ENCODE peak calls at places on chromosome 11, in six cellular contexts. S is A549, H is WTC11, B is K562, A is H1, Y is HepG2. G is an unnamed sample.

GRCh38 chr11:64723117-64723906 is at the start of gene NRXN2:
- DNase-seq in A (peak), Y (peak), S (peak), B (peak), H (peak), G (peak)

GRCh38 chr11:85961930-85962363 is 106.8 kb downstream of the CCDC83 start:
- DNase-seq in Y (no peak), S (no peak), A (no peak), B (no peak), H (no peak), G (peak)

GRCh38 chr11:2512431-2513407 is 67.9 kb downstream of the KCNQ1 start:
- DNase-seq in H (peak), Y (no peak), B (no peak), S (no peak), A (peak), G (no peak)

GRCh38 chr11:32215157-32215556 is 124.3 kb downstream of the RCN1 start:
- DNase-seq in S (no peak), A (no peak), H (no peak), Y (no peak), B (no peak), G (no peak)

GRCh38 chr11:526192-526591 is 9.2 kb downstream of the HRAS start:
- DNase-seq in S (no peak), Y (no peak), B (no peak), H (no peak), A (no peak), G (no peak)

GRCh38 chr11:62409831-62410230 is 9.0 kb upstream of the SCGB1A1 start:
- DNase-seq in H (no peak), Y (no peak), A (no peak), B (no peak), S (no peak), G (no peak)

GRCh38 chr11:35404397-35404775 is 15.0 kb downstream of the SLC1A2 start:
- DNase-seq in H (peak), S (peak), B (peak), A (peak), Y (peak), G (peak)

GRCh38 chr11:123304828-123305530 is 109.9 kb upstream of the CLMP start:
- DNase-seq in H (no peak), Y (no peak), A (no peak), B (no peak), S (no peak), G (no peak)

GRCh38 chr11:68796779-68797178 is 44.9 kb downstream of the CPT1A start:
- DNase-seq in Y (no peak), B (no peak), A (no peak), H (no peak), S (no peak), G (no peak)

GRCh38 chr11:76251576-76251975 is 45.3 kb upstream of the WNT11 start:
- DNase-seq in H (no peak), S (no peak), Y (no peak), A (no peak), B (no peak), G (no peak)

GRCh38 chr11:94786264-94787126 is 18.3 kb downstream of the AMOTL1 start:
- DNase-seq in A (no peak), B (peak), H (peak), S (peak), Y (peak), G (peak)

GRCh38 chr11:1450958-1451710 is 35.4 kb downstream of the MOB2 start:
- DNase-seq in Y (no peak), A (no peak), H (no peak), S (no peak), B (peak), G (no peak)

GRCh38 chr11:47788181-47788580 is 21.0 kb upstream of the FNBP4 start:
- DNase-seq in H (no peak), Y (no peak), S (no peak), B (no peak), A (no peak), G (peak)

GRCh38 chr11:33778682-33779081 is 4.4 kb upstream of the FBXO3 start:
- DNase-seq in S (no peak), H (no peak), B (no peak), A (no peak), Y (no peak), G (no peak)

GRCh38 chr11:127993788-127994187 is 593.6 kb downstream of the ETS1 start:
- DNase-seq in A (peak), B (no peak), S (peak), Y (no peak), H (peak), G (no peak)

GRCh38 chr11:127998421-127998820 is 588.9 kb downstream of the ETS1 start:
- DNase-seq in Y (no peak), H (no peak), S (no peak), A (no peak), B (no peak), G (no peak)

GRCh38 chr11:127996825-127997224 is 590.5 kb downstream of the ETS1 start:
- DNase-seq in H (no peak), A (no peak), S (no peak), Y (no peak), B (no peak), G (no peak)

DNA sequence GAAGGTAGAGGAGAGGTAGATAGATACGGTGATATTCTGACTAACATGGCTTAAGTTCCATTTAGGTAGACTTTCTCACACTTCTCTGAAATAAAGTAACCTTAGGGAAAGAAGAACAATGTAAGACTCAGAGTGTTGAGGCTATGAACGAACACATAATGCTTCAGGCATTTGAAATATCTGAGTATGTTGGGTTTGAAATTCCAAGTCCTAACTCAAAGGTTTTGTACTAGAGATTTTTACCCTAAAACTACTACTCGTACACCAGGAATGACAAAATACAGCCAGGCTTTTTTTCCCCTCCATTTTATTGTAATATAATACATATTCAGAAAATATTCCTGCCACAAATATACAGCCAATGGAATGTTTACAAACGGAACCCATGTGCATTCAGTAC is 592.6 kb downstream of the ETS1 start:
- DNase-seq in Y (no peak), A (no peak), S (no peak), H (no peak), B (no peak), G (no peak)
- TF ChIP-seq JUN in Y (no peak), A (no peak), S (no peak), H (no peak), B (no peak), G (no peak)

GRCh38 chr11:115980336-115980735 is 476.1 kb upstream of the CADM1 start:
- DNase-seq in Y (no peak), A (no peak), H (no peak), S (no peak), B (no peak), G (no peak)
- TF ChIP-seq JUN in Y (no peak), A (no peak), H (no peak), S (no peak), B (no peak), G (no peak)

GRCh38 chr11:66284526-66285078 is 4.3 kb downstream of the YIF1A start:
- DNase-seq in S (no peak), B (no peak), H (no peak), A (no peak), Y (no peak), G (no peak)
- TF ChIP-seq JUN in S (no peak), B (no peak), H (no peak), A (no peak), Y (no peak), G (no peak)

DNA sequence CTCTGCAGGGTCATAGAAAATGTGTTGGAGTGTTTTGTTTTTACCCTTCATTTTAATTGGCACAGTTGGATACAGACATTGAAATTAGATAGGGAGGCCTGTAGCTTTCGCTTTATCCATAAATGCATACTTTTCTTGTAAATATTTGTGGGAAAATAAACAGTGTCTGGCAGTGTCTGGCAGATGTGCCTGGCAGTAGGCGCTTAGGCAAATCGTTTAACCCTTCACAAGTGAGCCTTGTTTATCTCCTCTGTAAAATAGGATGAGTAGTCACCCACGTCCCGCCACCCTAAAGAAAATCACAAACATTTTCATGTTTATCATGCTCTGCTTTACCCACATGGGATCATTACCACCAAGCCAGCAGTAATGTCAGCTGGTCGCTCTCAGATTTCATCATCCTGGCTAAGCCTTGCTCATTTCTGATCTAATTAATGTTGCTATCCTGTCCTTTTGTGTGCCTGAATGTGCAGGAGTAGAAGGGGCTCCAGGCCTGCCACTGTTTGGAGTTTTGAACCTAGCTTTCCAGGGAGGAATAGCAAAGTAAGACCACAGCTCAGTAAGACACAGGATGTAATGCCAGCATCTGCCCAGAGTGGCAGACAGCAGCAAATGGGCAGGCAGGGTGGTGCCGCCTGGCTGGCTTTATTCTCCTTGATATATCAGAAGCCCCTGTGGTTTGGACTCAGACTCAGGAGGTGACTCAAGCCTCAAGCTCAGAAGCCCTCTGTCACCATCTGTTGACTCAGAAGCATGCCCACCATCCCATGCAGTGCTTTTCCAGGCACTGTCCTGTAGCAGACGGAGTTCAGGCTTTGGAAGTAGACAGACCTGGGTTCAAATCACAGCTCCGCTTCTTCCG is 73.0 kb upstream of the TTC12 start:
- DNase-seq in S (no peak), B (no peak), A (no peak), H (no peak), Y (no peak), G (no peak)
- TF ChIP-seq JUN in S (no peak), B (no peak), A (no peak), H (no peak), Y (no peak), G (no peak)

DNA sequence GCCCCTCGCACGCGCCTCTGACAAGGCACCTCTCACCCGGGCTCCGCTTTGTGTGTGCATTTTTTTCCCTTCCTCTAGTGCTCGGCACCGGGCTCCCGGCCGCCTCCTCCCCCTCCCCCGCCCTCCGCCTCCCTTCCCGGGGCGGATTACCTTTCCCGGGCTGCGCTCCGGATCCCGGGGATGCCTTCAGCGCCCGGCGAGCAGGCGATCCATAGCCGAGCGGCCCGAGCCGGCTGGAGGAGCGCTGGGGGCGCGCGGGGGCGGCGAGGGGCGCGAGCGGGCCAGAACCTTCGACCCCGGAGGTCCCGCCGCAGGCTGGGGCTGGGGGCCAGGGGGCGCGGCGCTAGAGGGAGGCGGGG is 282 bp downstream of the MPPED2 start:
- DNase-seq in Y (no peak), S (no peak), B (no peak), A (no peak), H (no peak), G (no peak)
- TF ChIP-seq JUN in Y (no peak), S (no peak), B (no peak), A (no peak), H (no peak), G (no peak)

DNA sequence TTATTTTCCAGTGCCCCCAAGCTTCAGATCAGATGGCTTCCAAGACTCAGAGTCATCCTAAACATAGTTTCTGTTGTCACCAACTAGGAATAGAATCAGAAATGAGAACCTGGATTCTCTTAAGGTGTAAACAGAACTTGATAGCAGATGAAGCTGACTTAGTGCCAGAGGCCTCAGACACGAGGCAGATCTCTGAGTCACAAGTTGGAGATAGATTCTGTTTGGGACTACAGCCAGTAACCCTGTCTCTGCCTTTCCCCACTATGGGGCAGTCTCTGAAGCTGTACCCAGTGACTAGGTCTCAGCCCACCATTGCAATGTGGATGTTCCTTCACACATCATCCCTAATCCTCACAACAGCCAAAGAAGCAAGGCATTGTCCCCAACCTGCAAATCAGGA is 25.4 kb downstream of the NEU3 start:
- DNase-seq in A (no peak), Y (no peak), S (peak), H (no peak), B (no peak), G (peak)
- TF ChIP-seq JUN in A (no peak), Y (no peak), S (no peak), H (no peak), B (no peak), G (no peak)

DNA sequence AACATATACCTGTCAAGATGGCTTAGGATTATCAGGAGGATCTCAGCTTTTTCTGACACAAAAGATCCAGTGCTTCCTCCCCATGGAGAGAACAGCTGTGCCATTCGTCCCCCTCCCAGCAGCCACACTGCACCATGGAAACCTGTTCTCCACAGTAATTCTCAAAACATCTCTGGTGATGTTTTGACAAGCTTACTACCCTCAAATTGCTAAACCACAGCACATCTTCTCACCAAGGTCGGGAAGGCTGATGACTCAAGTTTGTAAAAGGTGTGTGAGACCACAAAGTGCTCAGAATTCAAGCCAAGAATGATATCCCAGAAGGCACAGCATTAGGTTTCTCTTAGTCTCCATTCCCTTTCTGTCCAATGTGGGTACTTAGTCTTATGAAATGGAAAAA is 3.9 kb upstream of the RAB38 start:
- DNase-seq in Y (no peak), A (no peak), B (no peak), H (no peak), S (no peak), G (no peak)
- TF ChIP-seq JUN in Y (no peak), A (no peak), B (no peak), H (no peak), S (no peak), G (no peak)

GRCh38 chr11:43765194-43765593 is 84.7 kb downstream of the HSD17B12 start:
- DNase-seq in Y (no peak), A (no peak), H (no peak), B (no peak), S (no peak), G (no peak)

GRCh38 chr11:43774786-43775185 is 94.2 kb downstream of the HSD17B12 start:
- DNase-seq in B (no peak), A (no peak), S (no peak), Y (no peak), H (no peak), G (no peak)

GRCh38 chr11:43772733-43773132 is 92.2 kb downstream of the HSD17B12 start:
- DNase-seq in H (no peak), S (no peak), A (no peak), Y (no peak), B (no peak), G (no peak)

DNA sequence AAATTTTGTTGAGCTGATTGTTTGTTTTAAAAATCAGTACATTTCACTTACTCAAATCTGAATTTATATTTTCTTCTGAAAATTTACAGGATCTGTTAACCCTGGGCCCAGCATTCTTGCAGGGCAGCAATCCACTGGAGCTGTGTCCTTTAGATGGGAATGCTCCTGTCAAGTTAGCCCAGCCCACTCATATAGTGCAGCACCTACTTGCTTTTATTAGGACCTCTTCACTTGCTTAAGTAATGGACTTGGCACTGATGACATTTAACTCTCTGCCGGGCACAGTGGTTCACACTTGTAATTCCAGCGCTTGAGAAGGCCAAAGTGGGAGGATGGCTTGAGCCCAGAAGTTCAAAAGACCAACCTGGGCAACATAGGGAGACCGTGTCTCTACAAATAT is 89.6 kb downstream of the HSD17B12 start:
- DNase-seq in H (no peak), A (no peak), S (no peak), B (no peak), Y (no peak), G (no peak)
- TF ChIP-seq JUN in H (no peak), A (no peak), S (no peak), B (no peak), Y (no peak), G (no peak)